ENCODE peak calls at places on chromosomes 2 and 18, in nine cellular contexts. G is astrocyte; N is GM12864; R is RWPE2; F is aorta; W is body of pancreas; P is heart left ventricle; Q is naive thymus-derived CD4-positive, alpha-beta T cell; H is NB4. M is an unnamed sample.

GRCh38 chr18:59140287-59140885 is 702 bp downstream of the SEC11C start:
- DNase-seq in W (peak), H (no peak), R (no peak), N (no peak), Q (no peak), F (no peak), G (peak), P (no peak), M (no peak)

GRCh38 chr2:129058981-129059380 is 740.3 kb upstream of the HS6ST1 start:
- DNase-seq in G (no peak), H (no peak), W (no peak), N (no peak), Q (no peak), P (no peak), R (no peak), F (no peak), M (no peak)

GRCh38 chr2:175631247-175631628 is 370.8 kb downstream of the LNPK start:
- DNase-seq in N (no peak), P (no peak), Q (no peak), R (no peak), H (no peak), W (no peak), G (no peak), F (no peak), M (no peak)

GRCh38 chr2:238256594-238257104 is 16.8 kb upstream of the HES6 start:
- DNase-seq in P (peak), N (peak), F (peak), Q (peak), W (peak), R (peak), G (peak), H (peak), M (peak)

GRCh38 chr2:227406177-227407031 is 18.7 kb upstream of the SCYGR1 start:
- DNase-seq in F (peak), P (peak), G (peak), R (no peak), W (peak), H (peak), Q (no peak), N (no peak), M (no peak)

GRCh38 chr2:165863816-165864221 is 69.8 kb upstream of the GALNT3 start:
- DNase-seq in R (no peak), W (no peak), Q (no peak), G (no peak), P (no peak), F (no peak), N (no peak), H (no peak), M (no peak)

GRCh38 chr18:5237083-5237722 is 40.1 kb upstream of the AKAIN1 start:
- DNase-seq in N (peak), Q (peak), H (peak), R (no peak), W (no peak), G (peak), P (no peak), F (peak), M (no peak)

GRCh38 chr2:191566347-191566746 is 111.6 kb upstream of the NABP1 start:
- DNase-seq in W (peak), F (peak), R (no peak), N (peak), H (peak), P (peak), Q (peak), G (peak), M (peak)

GRCh38 chr2:158998486-158999248 is 30.2 kb downstream of the TANC1 start:
- DNase-seq in Q (no peak), H (no peak), F (peak), G (peak), R (no peak), W (no peak), P (no peak), N (no peak), M (no peak)

DNA sequence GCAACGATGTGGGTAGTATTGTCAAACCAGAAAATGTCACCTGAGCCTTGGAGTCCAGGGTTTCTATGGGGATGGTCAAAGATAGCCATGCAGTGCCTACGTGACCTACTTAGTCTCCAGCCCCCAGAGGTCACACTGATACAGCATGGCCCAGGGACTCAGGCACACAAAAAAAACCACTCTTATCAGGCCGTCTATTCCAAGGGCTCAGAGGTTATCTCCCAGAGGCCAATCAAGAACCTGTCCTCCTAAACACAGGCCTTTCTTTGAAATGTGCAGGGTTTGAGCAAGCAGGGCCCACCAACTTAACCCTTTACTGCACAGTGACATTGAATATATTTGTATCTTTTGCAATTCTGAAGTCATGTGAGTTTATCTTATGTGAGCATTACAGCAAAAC is 82.7 kb downstream of the MRO start:
- DNase-seq in R (no peak), F (no peak), Q (no peak), H (no peak), G (no peak), W (no peak), P (no peak), N (no peak), M (no peak)
- H3K4me3 ChIP-seq in R (no peak), F (no peak), Q (no peak), H (no peak), G (no peak), W (no peak), P (no peak), N (no peak), M (no peak)

DNA sequence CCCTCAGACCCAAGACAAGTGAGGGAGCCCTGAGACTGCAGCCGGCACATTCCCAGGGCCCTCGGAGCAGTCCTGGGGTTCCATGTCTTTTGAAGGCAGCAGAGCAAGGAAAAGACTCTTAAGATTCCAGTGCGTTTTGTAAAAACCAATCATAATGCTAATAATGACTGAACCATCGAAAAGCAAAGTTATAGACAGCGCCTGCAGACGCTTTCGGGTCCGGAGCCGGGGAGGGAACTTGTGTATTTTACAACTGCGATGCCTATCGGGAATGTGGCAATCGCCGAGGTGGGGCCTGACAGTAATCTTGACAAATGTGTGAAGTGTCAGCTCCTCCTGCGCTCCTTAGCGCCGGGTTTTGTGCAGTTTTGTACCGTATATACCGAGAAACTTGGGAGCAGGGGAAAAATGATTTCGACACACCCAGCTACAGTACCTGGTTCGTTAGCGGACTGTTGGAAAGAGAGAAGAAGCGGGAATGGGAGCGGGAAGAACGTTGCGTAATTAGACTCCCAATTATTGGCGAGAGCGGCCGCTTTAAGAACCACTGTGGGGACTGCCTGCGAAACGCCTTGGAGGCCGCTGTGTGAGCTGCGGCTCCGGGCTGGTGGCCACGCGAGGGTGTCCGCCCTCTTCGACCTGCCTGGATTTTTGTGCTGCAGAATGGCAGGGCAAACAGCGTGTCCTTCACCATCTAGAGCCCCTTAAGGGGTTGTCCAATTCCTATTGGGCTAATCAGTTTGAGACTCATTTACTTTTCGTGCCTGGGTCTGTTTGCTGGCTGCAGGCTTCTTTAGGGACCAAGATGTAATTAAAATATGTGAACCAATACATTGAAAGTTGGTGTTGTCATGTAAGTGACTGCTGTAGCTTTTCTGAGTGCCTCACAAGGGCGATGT is 2.4 kb downstream of the EPAS1 start:
- DNase-seq in P (peak), W (peak), R (no peak), H (peak), N (no peak), F (peak), G (peak), Q (no peak), M (no peak)
- H3K4me3 ChIP-seq in P (peak), W (peak), R (peak), H (peak), N (no peak), F (peak), G (peak), Q (peak), M (no peak)

GRCh38 chr2:120344991-120345975 is 653 bp upstream of the INHBB start:
- DNase-seq in Q (no peak), P (no peak), W (no peak), N (no peak), G (no peak), F (no peak), R (no peak), H (peak), M (no peak)
- H3K4me3 ChIP-seq in Q (peak), P (peak), W (no peak), N (peak), G (peak), F (peak), R (peak), H (no peak), M (peak)

DNA sequence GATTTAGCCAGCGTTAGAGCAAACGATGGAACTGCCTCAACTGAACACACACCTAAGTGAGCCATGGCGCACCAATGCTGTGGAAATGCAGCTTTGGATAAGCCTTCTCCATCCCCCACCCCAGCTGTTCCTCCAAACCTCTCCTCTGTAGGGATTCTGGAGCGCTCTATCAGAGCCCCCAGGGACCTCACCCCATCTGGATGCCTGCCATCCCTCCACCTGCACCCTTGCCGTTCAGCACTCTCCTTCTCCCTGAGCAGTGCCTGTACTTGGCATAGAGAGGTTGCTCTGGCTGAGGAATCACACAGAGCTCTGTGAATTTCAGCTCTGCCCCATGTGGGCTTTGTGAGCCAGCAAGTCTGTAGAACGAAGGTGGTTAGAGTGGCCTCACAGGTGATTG is 42.8 kb upstream of the INHBB start:
- DNase-seq in P (no peak), F (no peak), W (no peak), N (no peak), G (no peak), Q (no peak), H (no peak), R (no peak), M (no peak)
- H3K4me3 ChIP-seq in P (no peak), F (no peak), W (no peak), N (no peak), G (no peak), Q (no peak), H (no peak), R (no peak), M (no peak)

GRCh38 chr2:101608411-101609317 is 88.8 kb upstream of the MAP4K4 start:
- DNase-seq in Q (no peak), W (no peak), F (no peak), N (no peak), G (no peak), R (no peak), H (no peak), P (no peak), M (no peak)
- H3K4me3 ChIP-seq in Q (no peak), W (no peak), F (no peak), N (no peak), G (no peak), R (no peak), H (no peak), P (no peak), M (no peak)

GRCh38 chr2:240453461-240454030 is 18.1 kb downstream of the GPC1 start:
- DNase-seq in R (peak), H (no peak), W (no peak), P (no peak), Q (peak), F (peak), G (no peak), N (no peak), M (no peak)

GRCh38 chr2:240451791-240452470 is 16.5 kb downstream of the GPC1 start:
- DNase-seq in N (no peak), F (peak), P (no peak), W (no peak), G (no peak), H (no peak), Q (peak), R (peak), M (no peak)

GRCh38 chr2:240454031-240454901 is 18.8 kb downstream of the GPC1 start:
- DNase-seq in N (no peak), H (no peak), F (peak), R (no peak), Q (no peak), P (no peak), W (no peak), G (no peak), M (no peak)

GRCh38 chr2:240451108-240451611 is 15.7 kb downstream of the GPC1 start:
- DNase-seq in N (no peak), R (peak), G (no peak), P (no peak), Q (peak), W (no peak), H (no peak), F (peak), M (no peak)

GRCh38 chr2:240452471-240453256 is 17.2 kb downstream of the GPC1 start:
- DNase-seq in W (peak), G (no peak), Q (peak), R (peak), N (no peak), P (peak), H (peak), F (peak), M (no peak)
- H3K4me3 ChIP-seq in W (no peak), G (peak), Q (no peak), R (peak), N (no peak), P (peak), H (no peak), F (peak), M (no peak)

DNA sequence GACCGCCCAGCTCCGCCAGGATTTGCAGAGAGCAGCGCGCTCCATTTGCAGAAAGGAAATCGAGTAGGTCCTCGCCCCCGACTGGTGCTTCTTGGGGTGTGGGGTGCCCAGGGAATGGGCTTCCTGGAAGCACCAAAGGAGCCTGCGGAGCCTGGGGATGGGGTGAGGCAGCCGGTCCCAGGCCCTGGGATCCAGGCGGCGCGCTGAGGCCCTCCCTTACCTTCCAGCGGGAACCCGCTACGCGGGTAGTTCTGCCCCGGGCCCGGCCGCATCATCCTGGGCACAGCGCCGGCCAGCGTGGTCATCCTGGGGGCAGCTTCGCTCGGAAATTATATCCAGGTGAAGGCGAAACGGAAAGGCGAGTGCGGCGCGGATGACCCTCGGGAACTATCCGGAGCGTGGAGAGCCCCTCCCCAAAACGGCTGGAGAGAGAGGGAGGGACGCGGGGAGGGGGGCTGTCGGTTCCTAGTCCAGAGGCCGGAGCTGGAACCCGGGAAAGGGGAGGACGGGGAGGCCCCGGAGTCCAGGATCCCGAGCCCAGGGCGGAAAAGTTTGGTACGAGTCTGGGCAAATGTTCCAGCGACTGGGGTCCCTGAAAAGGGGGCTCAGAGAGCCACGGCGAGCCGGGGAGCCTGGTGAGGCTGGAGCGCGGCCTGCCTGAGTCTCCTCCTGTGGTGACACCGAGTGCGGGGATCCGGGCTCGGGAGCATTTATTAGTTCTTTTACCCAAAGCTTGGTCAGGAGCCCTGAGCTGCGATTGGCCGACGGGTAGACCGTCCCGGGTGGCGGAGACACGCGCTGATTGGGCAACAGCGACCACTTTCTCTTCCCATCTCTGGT is at the start of gene PAX3:
- DNase-seq in W (no peak), H (peak), F (no peak), R (no peak), G (peak), P (no peak), N (no peak), Q (no peak), M (no peak)
- H3K4me3 ChIP-seq in W (no peak), H (peak), F (no peak), R (no peak), G (peak), P (peak), N (no peak), Q (no peak), M (no peak)

M was measured in Jurkat, Clone E6-1.